ENCODE peak calls at places on chromosomes 5 and 9, in four cellular contexts. One of them, this sample, is unnamed.

GRCh38 chr5:16596541-16596940 is 20.3 kb downstream of the RETREG1 start:
- DNase-seq in HepG2: no peak
- DNase-seq in SK-N-SH: no peak
- DNase-seq in H1: no peak
- DNase-seq in this sample: no peak

GRCh38 chr9:89835676-89836075 is 230.9 kb downstream of the GADD45G start:
- DNase-seq in HepG2: no peak
- DNase-seq in SK-N-SH: no peak
- DNase-seq in H1: no peak
- DNase-seq in this sample: no peak

GRCh38 chr5:96384353-96384752 is 48.7 kb downstream of the PCSK1 start:
- DNase-seq in HepG2: peak; percentile 5
- DNase-seq in SK-N-SH: no peak
- DNase-seq in H1: no peak
- DNase-seq in this sample: peak; percentile 86

GRCh38 chr9:17130725-17131124 is 4.1 kb upstream of the CNTLN start:
- DNase-seq in HepG2: no peak
- DNase-seq in SK-N-SH: no peak
- DNase-seq in H1: no peak
- DNase-seq in this sample: no peak

GRCh38 chr5:115585265-115585664 is 17.0 kb downstream of the TICAM2 start:
- DNase-seq in HepG2: no peak
- DNase-seq in SK-N-SH: no peak
- DNase-seq in H1: no peak
- DNase-seq in this sample: no peak

GRCh38 chr9:10059044-10059443 is 553.8 kb downstream of the PTPRD start:
- DNase-seq in HepG2: no peak
- DNase-seq in SK-N-SH: no peak
- DNase-seq in H1: no peak
- DNase-seq in this sample: no peak

GRCh38 chr5:177356756-177357458 is 817 bp upstream of the RGS14 start:
- DNase-seq in HepG2: no peak
- DNase-seq in SK-N-SH: no peak
- DNase-seq in H1: no peak
- DNase-seq in this sample: no peak

GRCh38 chr5:149959406-149960236 is 937 bp upstream of the SLC26A2 start:
- DNase-seq in HepG2: no peak
- DNase-seq in SK-N-SH: peak; percentile 51
- DNase-seq in H1: peak; percentile 52
- DNase-seq in this sample: peak; percentile 88

GRCh38 chr9:136906251-136906650 is 19.9 kb downstream of the TRAF2 start:
- DNase-seq in HepG2: no peak
- DNase-seq in SK-N-SH: no peak
- DNase-seq in H1: no peak
- DNase-seq in this sample: no peak

GRCh38 chr9:79583957-79584654 is 12.3 kb downstream of the TLE4 start:
- DNase-seq in HepG2: no peak
- DNase-seq in SK-N-SH: no peak
- DNase-seq in H1: no peak
- DNase-seq in this sample: no peak

GRCh38 chr9:125904155-125904841 is 157.1 kb downstream of the PBX3 start:
- DNase-seq in HepG2: no peak
- DNase-seq in SK-N-SH: no peak
- DNase-seq in H1: no peak
- DNase-seq in this sample: no peak

GRCh38 chr5:102627311-102627710 is 127.8 kb upstream of the PAM start:
- DNase-seq in HepG2: no peak
- DNase-seq in SK-N-SH: no peak
- DNase-seq in H1: no peak
- DNase-seq in this sample: no peak

GRCh38 chr5:33772276-33772990 is 119.4 kb downstream of the ADAMTS12 start:
- DNase-seq in HepG2: no peak
- DNase-seq in SK-N-SH: no peak
- DNase-seq in H1: no peak
- DNase-seq in this sample: no peak

GRCh38 chr5:137432376-137432775 is 66.8 kb downstream of the SPOCK1 start:
- DNase-seq in HepG2: no peak
- DNase-seq in SK-N-SH: no peak
- DNase-seq in H1: no peak
- DNase-seq in this sample: no peak

GRCh38 chr5:118989816-118990215 is 1.5 kb upstream of the DTWD2 start:
- DNase-seq in HepG2: no peak
- DNase-seq in SK-N-SH: no peak
- DNase-seq in H1: no peak
- DNase-seq in this sample: no peak

GRCh38 chr5:169914766-169915165 is 65.5 kb downstream of the INSYN2B start:
- DNase-seq in HepG2: no peak
- DNase-seq in SK-N-SH: no peak
- DNase-seq in H1: no peak
- DNase-seq in this sample: no peak

GRCh38 chr9:36575411-36575882 is 2.8 kb downstream of the MELK start:
- DNase-seq in HepG2: no peak
- DNase-seq in SK-N-SH: no peak
- DNase-seq in H1: no peak
- DNase-seq in this sample: no peak

GRCh38 chr5:178236685-178237084 is 4.1 kb upstream of the PHYKPL start:
- DNase-seq in HepG2: peak; percentile 31
- DNase-seq in SK-N-SH: no peak
- DNase-seq in H1: no peak
- DNase-seq in this sample: no peak

GRCh38 chr9:120913673-120914266 is 12.8 kb downstream of the TRAF1 start:
- DNase-seq in HepG2: no peak
- DNase-seq in SK-N-SH: no peak
- DNase-seq in H1: peak; percentile 77
- DNase-seq in this sample: no peak

GRCh38 chr9:18360005-18360404 is 113.9 kb upstream of the ADAMTSL1 start:
- DNase-seq in HepG2: no peak
- DNase-seq in SK-N-SH: no peak
- DNase-seq in H1: no peak
- DNase-seq in this sample: no peak

GRCh38 chr5:168734657-168735344 is 155.6 kb upstream of the PANK3 start:
- DNase-seq in HepG2: no peak
- DNase-seq in SK-N-SH: no peak
- DNase-seq in H1: no peak
- DNase-seq in this sample: no peak

GRCh38 chr9:75239176-75239575 is 150.9 kb downstream of the OSTF1 start:
- DNase-seq in HepG2: peak; percentile 42
- DNase-seq in SK-N-SH: no peak
- DNase-seq in H1: no peak
- DNase-seq in this sample: no peak

GRCh38 chr5:178241259-178241658 is 8.7 kb upstream of the PHYKPL start:
- DNase-seq in HepG2: no peak
- DNase-seq in SK-N-SH: no peak
- DNase-seq in H1: no peak
- DNase-seq in this sample: no peak

GRCh38 chr5:142095651-142096330 is 12.8 kb upstream of the NDFIP1 start:
- DNase-seq in HepG2: no peak
- DNase-seq in SK-N-SH: no peak
- DNase-seq in H1: no peak
- DNase-seq in this sample: no peak

DNA sequence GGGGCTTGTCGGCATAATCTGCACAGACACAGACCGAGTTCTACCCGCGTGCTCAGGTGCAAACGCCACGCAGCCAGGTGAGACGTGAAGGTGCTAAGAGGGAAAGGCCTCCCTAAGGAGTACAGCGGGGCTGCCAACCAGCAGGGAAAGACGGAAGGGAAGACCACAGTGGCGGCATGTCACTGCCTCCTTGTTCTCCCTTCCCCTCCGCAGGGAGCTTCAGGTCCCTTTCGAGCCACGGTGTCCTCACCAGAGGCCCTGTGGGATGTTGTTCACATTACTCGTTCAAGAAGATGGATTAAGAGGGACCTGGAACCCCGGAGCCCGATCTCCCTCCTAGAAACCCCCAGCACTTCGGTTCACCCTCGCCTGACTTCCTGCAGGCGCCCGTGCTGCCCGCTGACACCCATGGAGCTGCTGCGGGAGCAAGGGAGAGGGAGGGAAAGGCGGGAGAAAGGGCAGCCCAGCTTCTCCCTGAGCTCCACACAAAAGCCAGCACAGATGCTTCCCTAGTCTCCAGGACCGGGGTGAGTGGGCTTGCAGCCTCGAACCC is 688 bp downstream of the BRD9 start:
- DNase-seq in HepG2: no peak
- DNase-seq in SK-N-SH: no peak
- DNase-seq in H1: no peak
- DNase-seq in this sample: no peak
- TF ChIP-seq SIN3A in HepG2: no peak
- TF ChIP-seq SIN3A in SK-N-SH: no peak
- TF ChIP-seq SIN3A in H1: peak; percentile 2
- TF ChIP-seq SIN3A in this sample: no peak

GRCh38 chr9:71518045-71518888 is 250.0 kb downstream of the CEMIP2 start:
- DNase-seq in HepG2: no peak
- DNase-seq in SK-N-SH: no peak
- DNase-seq in H1: no peak
- DNase-seq in this sample: no peak
- TF ChIP-seq SIN3A in HepG2: no peak
- TF ChIP-seq SIN3A in SK-N-SH: no peak
- TF ChIP-seq SIN3A in H1: no peak
- TF ChIP-seq SIN3A in this sample: no peak

GRCh38 chr5:174972291-174972690 is 247.9 kb downstream of the MSX2 start:
- DNase-seq in HepG2: no peak
- DNase-seq in SK-N-SH: no peak
- DNase-seq in H1: no peak
- DNase-seq in this sample: no peak
- TF ChIP-seq SIN3A in HepG2: no peak
- TF ChIP-seq SIN3A in SK-N-SH: no peak
- TF ChIP-seq SIN3A in H1: no peak
- TF ChIP-seq SIN3A in this sample: no peak

GRCh38 chr5:124399426-124399961 is 346.9 kb downstream of the ZNF608 start:
- DNase-seq in HepG2: no peak
- DNase-seq in SK-N-SH: no peak
- DNase-seq in H1: no peak
- DNase-seq in this sample: no peak

GRCh38 chr5:124403281-124403680 is 343.2 kb downstream of the ZNF608 start:
- DNase-seq in HepG2: no peak
- DNase-seq in SK-N-SH: no peak
- DNase-seq in H1: no peak
- DNase-seq in this sample: no peak

GRCh38 chr5:124404796-124405195 is 341.6 kb downstream of the ZNF608 start:
- DNase-seq in HepG2: no peak
- DNase-seq in SK-N-SH: no peak
- DNase-seq in H1: no peak
- DNase-seq in this sample: no peak

GRCh38 chr5:124401247-124402143 is 344.9 kb downstream of the ZNF608 start:
- DNase-seq in HepG2: no peak
- DNase-seq in SK-N-SH: no peak
- DNase-seq in H1: no peak
- DNase-seq in this sample: no peak

DNA sequence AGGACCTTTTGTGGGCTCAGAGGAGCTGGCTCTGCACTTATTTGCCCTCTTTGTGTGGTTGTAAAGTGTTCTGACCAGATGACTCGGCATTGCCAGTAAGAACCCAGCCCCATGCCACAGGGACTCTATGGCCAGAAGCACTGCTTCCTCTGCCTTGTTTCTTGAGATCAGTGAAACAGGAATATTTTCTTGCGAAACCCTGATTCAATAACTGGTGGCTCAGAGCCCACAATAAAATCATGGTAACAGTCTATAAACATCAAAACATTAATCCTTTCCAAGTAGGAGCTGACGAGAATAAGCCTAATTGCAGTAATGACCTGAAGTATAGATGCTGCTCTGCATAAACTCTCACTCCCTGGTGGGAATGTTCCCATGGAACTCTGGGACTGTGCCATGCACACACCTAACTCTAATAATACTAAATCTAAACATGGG is 344.3 kb downstream of the ZNF608 start:
- DNase-seq in HepG2: no peak
- DNase-seq in SK-N-SH: no peak
- DNase-seq in H1: no peak
- DNase-seq in this sample: no peak
- TF ChIP-seq SIN3A in HepG2: no peak
- TF ChIP-seq SIN3A in SK-N-SH: no peak
- TF ChIP-seq SIN3A in H1: no peak
- TF ChIP-seq SIN3A in this sample: no peak

GRCh38 chr5:120582635-120583034 is 118.5 kb downstream of the PRR16 start:
- DNase-seq in HepG2: no peak
- DNase-seq in SK-N-SH: no peak
- DNase-seq in H1: no peak
- DNase-seq in this sample: no peak
- TF ChIP-seq SIN3A in HepG2: no peak
- TF ChIP-seq SIN3A in SK-N-SH: no peak
- TF ChIP-seq SIN3A in H1: no peak
- TF ChIP-seq SIN3A in this sample: no peak

This sample was measured in Panc1.